ENCODE peak calls at places on chromosomes 7 and 10, in seven cellular contexts. I is psoas muscle, Z is A549, F is body of pancreas, V is breast epithelium, B is GM23338, J is neural progenitor cell. A is an unnamed sample.

GRCh38 chr7:122886357-122887081 is at the start of gene CADPS2:
- DNase-seq in J (peak; percentile 92), I (peak; percentile 88), B (peak; percentile 85), F (peak; percentile 93), V (peak; percentile 87), Z (peak; percentile 73), A (peak; percentile 49)

GRCh38 chr7:135262623-135263320 is 29.1 kb downstream of the STRA8 start:
- DNase-seq in B (no peak), J (no peak), V (no peak), I (no peak), F (no peak), Z (no peak), A (no peak)

GRCh38 chr7:37570145-37570544 is 113.4 kb upstream of the GPR141 start:
- DNase-seq in F (no peak), V (no peak), B (no peak), J (no peak), I (no peak), Z (no peak), A (no peak)

GRCh38 chr10:26821699-26822542 is 38.8 kb downstream of the ABI1 start:
- DNase-seq in J (no peak), Z (no peak), I (no peak), B (no peak), V (no peak), F (no peak), A (no peak)

GRCh38 chr10:6407034-6407721 is 172.9 kb downstream of the PRKCQ start:
- DNase-seq in J (no peak), I (no peak), Z (no peak), B (no peak), V (no peak), F (no peak), A (no peak)

GRCh38 chr7:47040795-47041194 is 541.1 kb downstream of the TNS3 start:
- DNase-seq in B (no peak), J (no peak), I (no peak), Z (no peak), V (no peak), F (no peak), A (no peak)

GRCh38 chr7:91852263-91852741 is 28.2 kb downstream of the MTERF1 start:
- DNase-seq in Z (no peak), F (no peak), V (no peak), I (no peak), J (peak; percentile 12), B (peak; percentile 66), A (no peak)

GRCh38 chr7:92773808-92774207 is 62.6 kb downstream of the CDK6 start:
- DNase-seq in V (no peak), F (no peak), J (no peak), Z (no peak), I (no peak), B (no peak), A (no peak)

GRCh38 chr10:30433286-30433778 is 652 bp upstream of the MAP3K8 start:
- DNase-seq in J (peak; percentile 94), F (peak; percentile 82), I (peak; percentile 87), V (peak; percentile 79), Z (peak; percentile 59), B (peak; percentile 87), A (no peak)

GRCh38 chr7:14806886-14807285 is 95.7 kb downstream of the DGKB start:
- DNase-seq in I (no peak), V (no peak), B (no peak), F (no peak), J (no peak), Z (no peak), A (no peak)

GRCh38 chr10:93222211-93222754 is 148.6 kb downstream of the CYP26A1 start:
- DNase-seq in V (no peak), Z (no peak), J (no peak), F (no peak), B (no peak), I (no peak), A (no peak)

GRCh38 chr7:124702385-124702784 is 63.2 kb downstream of the GPR37 start:
- DNase-seq in F (no peak), B (no peak), I (no peak), Z (no peak), J (no peak), V (no peak), A (no peak)

GRCh38 chr7:46720761-46721160 is 799.7 kb upstream of the IGFBP3 start:
- DNase-seq in B (no peak), J (no peak), Z (no peak), V (no peak), F (no peak), I (no peak), A (no peak)

GRCh38 chr10:87866575-87866974 is 3.1 kb downstream of the PTEN start:
- DNase-seq in V (no peak), J (no peak), I (no peak), B (no peak), Z (no peak), F (no peak), A (no peak)

GRCh38 chr10:119113805-119114732 is 10.2 kb downstream of the DENND10 start:
- DNase-seq in V (no peak), B (no peak), Z (peak; percentile 53), I (no peak), J (no peak), F (no peak), A (no peak)

GRCh38 chr7:51949726-51950644 is 633.4 kb upstream of the COBL start:
- DNase-seq in F (no peak), B (peak; percentile 92), Z (no peak), I (no peak), V (no peak), J (peak; percentile 85), A (no peak)

GRCh38 chr7:71637578-71637977 is 505.6 kb downstream of the GALNT17 start:
- DNase-seq in Z (no peak), F (no peak), V (no peak), I (no peak), B (no peak), J (no peak), A (no peak)

GRCh38 chr7:151243411-151244155 is 4.9 kb downstream of the SMARCD3 start:
- DNase-seq in B (no peak), J (peak; percentile 67), Z (no peak), I (peak; percentile 41), V (no peak), F (no peak), A (no peak)

GRCh38 chr10:73058057-73058591 is 38.5 kb downstream of the P4HA1 start:
- DNase-seq in Z (no peak), J (no peak), F (no peak), B (no peak), I (no peak), V (no peak), A (no peak)

GRCh38 chr7:107065929-107066247 is 21.4 kb downstream of the PRKAR2B start:
- DNase-seq in J (no peak), F (no peak), V (no peak), I (no peak), B (no peak), Z (no peak), A (no peak)

GRCh38 chr10:99758241-99758891 is 24.1 kb upstream of the ABCC2 start:
- DNase-seq in J (peak; percentile 23), F (no peak), I (no peak), Z (no peak), V (no peak), B (no peak), A (no peak)

GRCh38 chr7:151757274-151757673 is 119.6 kb downstream of the PRKAG2 start:
- DNase-seq in B (no peak), Z (no peak), V (no peak), J (no peak), I (no peak), F (no peak), A (no peak)

GRCh38 chr10:96740579-96741281 is 20.4 kb upstream of the PIK3AP1 start:
- DNase-seq in F (peak; percentile 10), I (peak; percentile 67), Z (no peak), V (no peak), J (no peak), B (no peak), A (no peak)

GRCh38 chr7:133934262-133934973 is 192.7 kb upstream of the LRGUK start:
- DNase-seq in F (no peak), Z (no peak), V (no peak), B (peak; percentile 65), J (peak; percentile 29), I (no peak), A (no peak)

GRCh38 chr10:44902838-44903545 is 8.1 kb upstream of the TMEM72 start:
- DNase-seq in V (no peak), I (no peak), J (no peak), B (no peak), F (no peak), Z (no peak), A (no peak)

GRCh38 chr10:74825033-74825370 is 1.4 kb upstream of the KAT6B start:
- DNase-seq in F (peak; percentile 30), B (peak; percentile 57), J (peak; percentile 67), V (peak; percentile 56), I (peak; percentile 75), Z (peak; percentile 31), A (no peak)

GRCh38 chr10:36224431-36224985 is 582.4 kb upstream of the FZD8 start:
- DNase-seq in F (no peak), Z (no peak), V (no peak), I (no peak), B (no peak), J (no peak), A (no peak)

GRCh38 chr7:43041105-43041504 is 71.3 kb upstream of the HECW1 start:
- DNase-seq in F (no peak), B (no peak), V (no peak), Z (no peak), I (no peak), J (no peak), A (no peak)
- H3K27ac ChIP-seq in F (no peak overlapping the region), B (no peak overlapping the region), V (no peak overlapping the region), Z (no peak overlapping the region), I (no peak overlapping the region), J (no peak overlapping the region), A (no peak overlapping the region)

GRCh38 chr7:139362981-139363380 is 3.3 kb downstream of the LUC7L2 start:
- DNase-seq in F (no peak), Z (no peak), B (no peak), I (no peak), J (no peak), V (no peak), A (no peak)
- H3K27ac ChIP-seq in F (no peak overlapping the region), Z (no peak overlapping the region), B (no peak overlapping the region), I (no peak overlapping the region), J (no peak overlapping the region), V (peak overlapping the region; percentile 13), A (no peak overlapping the region)

DNA sequence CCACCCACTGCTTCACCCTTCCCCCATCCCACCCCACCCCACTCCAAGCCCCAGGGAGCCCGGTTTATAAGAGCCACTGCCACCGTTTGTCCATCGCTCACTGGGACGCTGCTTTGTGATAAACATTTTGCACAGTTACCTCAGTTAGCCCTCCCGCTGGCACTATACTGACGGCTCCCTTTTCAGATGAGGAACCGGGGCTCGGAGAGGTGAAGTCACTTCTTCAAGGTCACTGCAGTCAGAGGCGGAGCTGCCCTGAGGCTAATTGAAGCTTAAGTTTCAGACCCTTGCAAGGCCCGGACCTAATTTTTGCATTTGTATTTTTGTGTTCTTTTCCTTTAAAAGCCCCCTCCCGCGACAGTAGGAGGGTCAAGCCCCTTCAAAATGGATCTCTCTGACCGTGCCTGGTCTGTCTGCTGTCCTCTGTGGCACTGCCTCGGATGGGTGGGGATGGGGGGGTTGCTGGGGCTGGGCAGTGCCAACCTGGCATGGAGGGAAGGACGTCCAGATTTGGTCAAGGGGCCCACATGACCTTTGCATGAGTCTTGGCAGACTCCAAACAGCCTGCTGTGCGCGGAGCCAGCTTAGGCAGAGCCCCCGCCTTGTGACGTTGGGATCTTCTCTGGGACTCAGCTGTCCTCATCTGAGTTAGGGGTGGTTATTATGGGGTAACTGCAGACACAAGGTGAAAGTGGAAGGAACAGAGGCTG is 17.7 kb upstream of the NODAL start:
- DNase-seq in F (no peak), B (peak; percentile 79), Z (no peak), J (peak; percentile 42), V (no peak), I (no peak), A (no peak)
- H3K27ac ChIP-seq in F (peak overlapping the region; percentile 38), B (no peak overlapping the region), Z (no peak overlapping the region), J (no peak overlapping the region), V (peak overlapping the region; percentile 8), I (peak overlapping the region; percentile 71), A (peak overlapping the region; percentile 38)

GRCh38 chr10:13270877-13271551 is 28.9 kb downstream of the PHYH start:
- DNase-seq in B (no peak), F (no peak), J (no peak), I (no peak), Z (no peak), V (no peak), A (no peak)
- H3K27ac ChIP-seq in B (no peak overlapping the region), F (no peak overlapping the region), J (no peak overlapping the region), I (no peak overlapping the region), Z (no peak overlapping the region), V (no peak overlapping the region), A (peak overlapping the region; percentile 35)

A was measured in thoracic aorta.